ENCODE peak calls at places on chromosome 5, in nine cellular contexts. Q, E, X, N, A, O, P, V and S are unnamed samples. For H3K36me3, the result is how much of the 10 kb centered on the place peaks cover.

GRCh38 chr5:170389250-170389902 is at the start of gene KCNMB1:
- DNase-seq in X (no peak), P (no peak), V (no peak), N (no peak), Q (no peak), O (no peak), A (peak), E (peak), S (no peak)

GRCh38 chr5:115329475-115329874 is 33.0 kb upstream of the CCDC112 start:
- DNase-seq in N (no peak), O (no peak), Q (no peak), P (no peak), E (no peak), A (no peak), V (no peak), X (no peak), S (no peak)

GRCh38 chr5:124747770-124748686 is 1.6 kb upstream of the ZNF608 start:
- DNase-seq in X (no peak), V (no peak), A (peak), P (no peak), N (no peak), O (no peak), E (no peak), Q (peak), S (no peak)

GRCh38 chr5:132943362-132944022 is 19.9 kb downstream of the AFF4 start:
- DNase-seq in N (no peak), P (no peak), X (no peak), A (no peak), Q (no peak), E (no peak), V (no peak), O (no peak), S (no peak)

GRCh38 chr5:113678924-113679575 is 165.6 kb downstream of the YTHDC2 start:
- DNase-seq in A (peak), V (no peak), Q (peak), P (no peak), N (no peak), X (no peak), O (peak), E (no peak), S (no peak)

GRCh38 chr5:14663734-14664269 is 716 bp upstream of the OTULIN start:
- DNase-seq in P (no peak), V (no peak), A (peak), E (no peak), Q (no peak), O (no peak), N (peak), X (no peak), S (peak)

GRCh38 chr5:53820119-53820801 is 259.8 kb downstream of the NDUFS4 start:
- DNase-seq in N (no peak), E (no peak), V (no peak), O (no peak), X (no peak), P (no peak), A (no peak), Q (no peak), S (no peak)

GRCh38 chr5:150130493-150130922 is 25.1 kb downstream of the PDGFRB start:
- DNase-seq in A (no peak), X (no peak), P (no peak), V (no peak), O (no peak), N (no peak), E (no peak), Q (no peak), S (no peak)

GRCh38 chr5:73120222-73121108 is at the start of gene TMEM171:
- DNase-seq in O (no peak), A (peak), X (no peak), E (no peak), P (peak), Q (peak), V (no peak), N (peak), S (peak)

GRCh38 chr5:133944263-133945230 is 23.9 kb downstream of the C5orf15 start:
- DNase-seq in P (no peak), A (peak), Q (peak), E (no peak), V (no peak), N (no peak), X (no peak), O (peak), S (no peak)

GRCh38 chr5:172490739-172491461 is 36.6 kb upstream of the SH3PXD2B start:
- DNase-seq in N (no peak), V (no peak), X (no peak), E (no peak), P (no peak), A (no peak), O (no peak), Q (no peak), S (no peak)

GRCh38 chr5:160930361-160930760 is 78.3 kb upstream of the ATP10B start:
- DNase-seq in E (no peak), V (no peak), A (peak), Q (no peak), P (no peak), O (no peak), N (no peak), X (peak), S (no peak)

GRCh38 chr5:132510076-132510475 is 19.5 kb upstream of the IRF1 start:
- DNase-seq in O (no peak), X (no peak), Q (peak), E (no peak), N (no peak), P (no peak), V (no peak), A (no peak), S (no peak)

GRCh38 chr5:132019857-132020555 is 8.5 kb upstream of the ACSL6 start:
- DNase-seq in N (no peak), V (no peak), A (no peak), Q (no peak), P (no peak), O (peak), E (no peak), X (no peak), S (peak)

GRCh38 chr5:90421136-90421535 is 11.6 kb upstream of the CETN3 start:
- DNase-seq in A (peak), N (no peak), Q (peak), E (no peak), O (no peak), X (no peak), P (no peak), V (no peak), S (no peak)

GRCh38 chr5:34699155-34700077 is 43.3 kb downstream of the RAI14 start:
- DNase-seq in A (peak), V (no peak), N (no peak), O (no peak), P (no peak), X (no peak), E (no peak), Q (no peak), S (no peak)

GRCh38 chr5:138725885-138726457 is 27.3 kb upstream of the CTNNA1 start:
- DNase-seq in O (no peak), P (peak), E (no peak), A (no peak), Q (no peak), X (no peak), V (no peak), N (no peak), S (peak)

GRCh38 chr5:90991201-90991600 is 391.9 kb downstream of the ARRDC3 start:
- DNase-seq in V (no peak), E (no peak), X (no peak), O (no peak), A (no peak), N (no peak), Q (no peak), P (no peak), S (no peak)

GRCh38 chr5:7869474-7870136 is 657 bp downstream of the MTRR start:
- DNase-seq in X (no peak), N (peak), P (peak), Q (no peak), A (peak), V (no peak), E (no peak), O (no peak), S (no peak)

GRCh38 chr5:14217587-14217986 is 74.4 kb downstream of the TRIO start:
- DNase-seq in V (no peak), P (no peak), E (no peak), O (no peak), X (no peak), N (peak), A (no peak), Q (no peak), S (no peak)

GRCh38 chr5:106874974-106875373 is 795.8 kb downstream of the EFNA5 start:
- DNase-seq in X (no peak), O (no peak), Q (no peak), N (no peak), P (no peak), E (no peak), V (no peak), A (no peak), S (no peak)

GRCh38 chr5:172840077-172840777 is 6.2 kb downstream of the ERGIC1 start:
- DNase-seq in X (no peak), E (no peak), P (no peak), O (no peak), A (no peak), Q (no peak), N (no peak), V (no peak), S (peak)

GRCh38 chr5:168612996-168613395 is 33.8 kb upstream of the PANK3 start:
- DNase-seq in P (no peak), A (no peak), V (no peak), E (no peak), O (peak), X (no peak), Q (no peak), N (no peak), S (no peak)

GRCh38 chr5:79408028-79408427 is 105.9 kb downstream of the HOMER1 start:
- DNase-seq in N (no peak), O (no peak), V (no peak), E (no peak), Q (no peak), P (no peak), X (no peak), A (no peak), S (no peak)

GRCh38 chr5:146426853-146427618 is 20.1 kb upstream of the TCERG1 start:
- DNase-seq in N (no peak), O (peak), A (peak), P (no peak), E (no peak), X (no peak), V (no peak), Q (peak), S (no peak)

GRCh38 chr5:111254613-111255012 is 30.4 kb downstream of the CAMK4 start:
- DNase-seq in P (no peak), X (no peak), A (no peak), Q (peak), V (no peak), N (no peak), O (peak), E (no peak), S (no peak)

GRCh38 chr5:67012241-67012640 is 184.4 kb downstream of the CD180 start:
- DNase-seq in Q (peak), N (no peak), V (no peak), O (no peak), A (no peak), P (no peak), X (no peak), E (no peak), S (no peak)

GRCh38 chr5:157266286-157267007 is 524 bp downstream of the CYFIP2 start:
- DNase-seq in A (peak), X (no peak), V (no peak), N (peak), Q (no peak), E (no peak), O (no peak), P (peak), S (peak)

GRCh38 chr5:124353016-124353415 is 393.4 kb downstream of the ZNF608 start:
- DNase-seq in X (no peak), A (no peak), Q (no peak), E (no peak), P (no peak), V (no peak), O (no peak), N (no peak), S (no peak)

GRCh38 chr5:310941-311434 is 10.5 kb upstream of the AHRR start:
- DNase-seq in E (no peak), V (no peak), P (no peak), N (no peak), O (no peak), Q (peak), A (no peak), X (peak), S (no peak)

GRCh38 chr5:73365990-73366667 is 82.4 kb downstream of the FOXD1 start:
- DNase-seq in A (no peak), E (no peak), N (no peak), X (no peak), V (no peak), P (no peak), Q (no peak), O (no peak), S (no peak)

GRCh38 chr5:138054863-138055558 is 22.1 kb upstream of the FAM13B start:
- DNase-seq in A (no peak), N (no peak), Q (no peak), P (no peak), X (no peak), O (no peak), V (no peak), E (no peak), S (no peak)

GRCh38 chr5:135436856-135437795 is 10.0 kb downstream of the DCANP1 start:
- DNase-seq in X (no peak), N (no peak), V (no peak), Q (no peak), O (no peak), E (no peak), P (no peak), A (no peak), S (no peak)

GRCh38 chr5:139094154-139095131 is 103.7 kb downstream of the SIL1 start:
- DNase-seq in E (no peak), P (no peak), N (no peak), O (no peak), Q (no peak), X (no peak), A (no peak), V (no peak), S (no peak)

GRCh38 chr5:173323121-173323798 is 5.0 kb downstream of the STC2 start:
- DNase-seq in E (no peak), P (no peak), A (no peak), Q (no peak), X (no peak), N (no peak), V (no peak), O (no peak), S (peak)

GRCh38 chr5:76544268-76544926 is 78.8 kb downstream of the F2RL2 start:
- DNase-seq in X (no peak), V (no peak), Q (peak), A (peak), O (peak), P (no peak), N (no peak), E (no peak), S (no peak)

GRCh38 chr5:79202076-79202475 is 33.9 kb upstream of the JMY start:
- DNase-seq in O (no peak), Q (peak), V (no peak), A (no peak), N (no peak), P (no peak), E (no peak), X (peak), S (no peak)

GRCh38 chr5:80864109-80864508 is 96.1 kb upstream of the RASGRF2 start:
- DNase-seq in Q (no peak), V (no peak), P (no peak), A (no peak), N (no peak), X (no peak), E (no peak), O (no peak), S (no peak)

GRCh38 chr5:80864706-80865435 is 95.3 kb upstream of the RASGRF2 start:
- DNase-seq in X (no peak), V (no peak), Q (no peak), P (no peak), A (no peak), E (no peak), N (no peak), O (no peak), S (no peak)

GRCh38 chr5:80865547-80865946 is 94.6 kb upstream of the RASGRF2 start:
- DNase-seq in V (no peak), N (no peak), O (no peak), E (no peak), Q (peak), X (no peak), A (no peak), P (no peak), S (no peak)

GRCh38 chr5:80863708-80864107 is 96.5 kb upstream of the RASGRF2 start:
- DNase-seq in A (no peak), E (no peak), N (no peak), V (no peak), X (no peak), O (no peak), Q (no peak), P (no peak), S (no peak)

DNA sequence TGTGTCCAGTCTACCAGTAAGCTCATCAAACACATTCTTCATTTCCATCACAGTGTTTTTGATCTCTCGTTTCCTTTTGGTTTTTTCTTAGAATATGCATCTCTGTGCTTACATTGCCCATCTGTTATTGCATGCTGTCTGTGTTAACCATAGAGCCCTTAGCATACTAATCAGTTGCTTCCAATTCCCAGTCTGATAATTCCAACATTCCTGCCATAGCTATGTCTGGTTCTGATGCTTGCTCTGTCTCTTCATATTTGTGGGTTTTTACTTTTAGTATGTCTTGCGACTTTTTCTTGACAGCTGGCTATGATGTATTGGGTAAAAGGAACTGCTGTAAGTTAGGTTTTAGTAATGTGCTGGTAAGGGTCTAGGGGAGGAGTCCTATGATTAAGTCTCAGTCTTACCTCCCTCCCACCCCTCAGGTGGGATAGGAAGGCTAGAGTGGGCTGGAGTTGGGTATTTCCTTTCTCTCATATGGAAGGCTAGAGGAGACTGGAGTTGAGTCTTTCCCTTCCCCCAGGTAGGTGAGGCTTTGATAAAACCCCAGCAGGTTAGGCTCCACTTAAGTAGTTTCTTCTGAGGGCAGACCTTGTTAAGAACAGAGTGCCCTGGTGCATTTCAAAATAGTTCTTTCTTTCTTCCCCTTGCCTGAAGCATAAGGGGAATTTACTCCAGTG is 99.1 kb upstream of the RASGRF2 start:
- DNase-seq in O (no peak), Q (peak), E (no peak), A (no peak), N (no peak), P (no peak), X (no peak), V (no peak), S (no peak)
- H3K36me3 ChIP-seq in O (under half), Q (under half), E (under half), A (under half), N (under half), P (under half), X (under half), V (under half), S (half or more)

GRCh38 chr5:69404659-69405330 is 10.1 kb upstream of the MARVELD2 start:
- DNase-seq in A (no peak), V (no peak), E (no peak), N (no peak), P (no peak), Q (no peak), X (no peak), O (no peak), S (no peak)
- H3K36me3 ChIP-seq in A (under half), V (under half), E (half or more), N (under half), P (half or more), Q (under half), X (under half), O (under half), S (under half)

GRCh38 chr5:95511606-95512005 is 43.2 kb downstream of the SKIC3 start:
- DNase-seq in X (no peak), O (no peak), P (no peak), N (no peak), E (no peak), A (no peak), Q (peak), V (no peak), S (no peak)
- H3K36me3 ChIP-seq in X (under half), O (under half), P (half or more), N (half or more), E (half or more), A (half or more), Q (under half), V (under half), S (half or more)

DNA sequence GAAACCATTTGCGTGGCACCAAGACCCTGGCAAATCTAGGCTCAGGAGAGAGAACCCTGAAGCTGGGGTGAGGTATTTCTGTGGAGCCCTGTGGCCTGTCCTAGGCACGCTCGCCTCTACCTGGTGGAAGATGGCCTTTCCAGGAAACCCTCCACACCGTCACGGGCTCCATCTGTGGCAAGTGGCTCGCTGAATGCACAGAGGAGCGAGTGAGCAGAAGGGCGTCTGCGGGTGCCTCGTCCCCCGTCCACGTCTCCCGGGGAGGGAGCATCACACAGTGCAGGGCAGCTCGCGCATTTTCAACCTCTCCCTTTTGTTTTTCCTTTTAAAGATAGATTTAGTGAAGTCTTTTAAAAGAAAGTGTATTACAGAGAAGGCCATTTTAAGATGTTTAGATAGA is 25.3 kb upstream of the RASGEF1C start:
- DNase-seq in V (no peak), O (no peak), A (no peak), P (no peak), Q (no peak), X (no peak), E (no peak), N (no peak), S (peak)
- H3K36me3 ChIP-seq in V (under half), O (under half), A (under half), P (half or more), Q (under half), X (under half), E (half or more), N (half or more), S (under half)

DNA sequence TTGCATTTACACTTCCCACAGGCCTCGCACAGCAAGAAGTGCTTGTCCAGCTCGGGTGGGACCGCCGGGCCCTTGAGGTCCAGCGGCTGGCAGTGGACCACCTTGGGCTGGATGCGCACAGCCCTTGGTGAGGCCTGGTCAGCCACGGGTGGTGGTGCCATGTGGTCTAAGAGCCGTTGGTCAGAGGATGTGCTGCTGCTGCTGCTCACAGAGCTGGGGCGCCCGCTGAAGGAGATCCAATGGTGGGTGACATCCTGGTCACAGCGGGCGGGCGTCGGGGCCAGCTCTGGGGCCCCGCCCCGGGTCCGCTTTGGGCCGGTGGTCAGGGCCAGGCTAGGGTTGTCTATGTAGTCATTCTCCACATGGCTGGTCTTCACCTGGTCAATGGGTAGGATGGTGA is 10.2 kb downstream of the SPRY4 start:
- DNase-seq in E (no peak), V (no peak), Q (no peak), X (no peak), N (peak), O (no peak), P (no peak), A (no peak), S (no peak)
- H3K36me3 ChIP-seq in E (half or more), V (under half), Q (under half), X (under half), N (half or more), O (under half), P (under half), A (under half), S (under half)

GRCh38 chr5:6373081-6373846 is 5.1 kb downstream of the MED10 start:
- DNase-seq in A (no peak), P (no peak), Q (no peak), E (no peak), V (no peak), N (no peak), O (no peak), X (no peak), S (no peak)

GRCh38 chr5:6370580-6370979 is 7.8 kb downstream of the MED10 start:
- DNase-seq in A (no peak), V (no peak), P (no peak), X (no peak), E (no peak), Q (no peak), O (no peak), N (no peak), S (no peak)

GRCh38 chr5:6365977-6366590 is 12.3 kb downstream of the MED10 start:
- DNase-seq in V (no peak), O (no peak), N (no peak), P (no peak), A (no peak), Q (no peak), E (no peak), X (no peak), S (no peak)

GRCh38 chr5:6372251-6373080 is 5.9 kb downstream of the MED10 start:
- DNase-seq in E (no peak), O (no peak), N (no peak), A (no peak), V (no peak), Q (no peak), X (no peak), P (no peak), S (no peak)

GRCh38 chr5:6371079-6371810 is 7.1 kb downstream of the MED10 start:
- DNase-seq in V (no peak), N (no peak), P (no peak), Q (no peak), A (no peak), X (no peak), O (no peak), E (no peak), S (no peak)
- H3K36me3 ChIP-seq in V (under half), N (half or more), P (half or more), Q (half or more), A (under half), X (under half), O (under half), E (half or more), S (half or more)

GRCh38 chr5:177514541-177514940 is 2.2 kb downstream of the DDX41 start:
- DNase-seq in E (no peak), O (no peak), V (no peak), Q (no peak), X (no peak), P (no peak), A (no peak), N (no peak), S (no peak)
- H3K36me3 ChIP-seq in E (half or more), O (under half), V (under half), Q (half or more), X (under half), P (half or more), A (under half), N (half or more), S (half or more)

GRCh38 chr5:31401691-31402090 is 130.2 kb downstream of the DROSHA start:
- DNase-seq in A (no peak), P (no peak), V (no peak), N (no peak), Q (no peak), O (no peak), X (no peak), E (no peak), S (no peak)
- H3K36me3 ChIP-seq in A (under half), P (half or more), V (under half), N (half or more), Q (under half), O (under half), X (under half), E (half or more), S (under half)